ENCODE peak calls at places on chromosomes 12 and 14, in six cellular contexts. Q is CD8-positive, alpha-beta T cell; Z is thyroid gland; O is tibial nerve; P is A549; H is Karpas-422. T is an unnamed sample.

GRCh38 chr12:401235-402126 is at the start of gene CCDC77:
- DNase-seq in Q (peak; percentile 92), Z (peak; percentile 88), O (peak; percentile 88), P (peak; percentile 95), H (peak; percentile 98), T (peak; percentile 91)

GRCh38 chr14:71322660-71323250 is 415.5 kb downstream of the PCNX1 start:
- DNase-seq in Q (no peak), Z (peak; percentile 17), O (peak; percentile 29), P (peak; percentile 42), H (peak; percentile 70), T (peak; percentile 71)

GRCh38 chr14:89673499-89674225 is 256.6 kb upstream of the FOXN3 start:
- DNase-seq in Q (no peak), Z (no peak), O (no peak), P (no peak), H (no peak), T (peak; percentile 11)

GRCh38 chr12:6141048-6141447 is 16.6 kb upstream of the VWF start:
- DNase-seq in Q (peak; percentile 34), Z (no peak), O (peak; percentile 26), P (no peak), H (no peak), T (no peak)

GRCh38 chr12:45852508-45852907 is 123.0 kb downstream of the ARID2 start:
- DNase-seq in Q (no peak), Z (no peak), O (no peak), P (no peak), H (no peak), T (no peak)

GRCh38 chr14:61564623-61565091 is 130.7 kb upstream of the HIF1A start:
- DNase-seq in Q (no peak), Z (no peak), O (no peak), P (peak; percentile 84), H (no peak), T (no peak)

GRCh38 chr14:30058401-30058800 is 130.8 kb upstream of the PRKD1 start:
- DNase-seq in Q (no peak), Z (no peak), O (no peak), P (no peak), H (no peak), T (no peak)

GRCh38 chr14:106436310-106436905 is 910.0 kb downstream of the TMEM121 start:
- DNase-seq in Q (no peak), Z (no peak), O (no peak), P (peak; percentile 55), H (peak; percentile 85), T (peak; percentile 37)

GRCh38 chr12:98743362-98743953 is 98.4 kb downstream of the APAF1 start:
- DNase-seq in Q (no peak), Z (no peak), O (no peak), P (peak; percentile 33), H (peak; percentile 78), T (no peak)

GRCh38 chr14:63039800-63040380 is 5.4 kb downstream of the KCNH5 start:
- DNase-seq in Q (no peak), Z (no peak), O (no peak), P (peak; percentile 56), H (peak; percentile 75), T (no peak)

GRCh38 chr14:76936483-76936882 is 92.0 kb downstream of the IRF2BPL start:
- DNase-seq in Q (no peak), Z (no peak), O (no peak), P (no peak), H (no peak), T (no peak)

GRCh38 chr12:6752181-6752930 is 585 bp downstream of the MLF2 start:
- DNase-seq in Q (peak; percentile 52), Z (peak; percentile 60), O (no peak), P (peak; percentile 69), H (peak; percentile 78), T (no peak)

GRCh38 chr12:108799528-108800243 is 57.7 kb downstream of the SSH1 start:
- DNase-seq in Q (no peak), Z (no peak), O (no peak), P (no peak), H (peak; percentile 93), T (no peak)

GRCh38 chr12:13505636-13506035 is 309.1 kb downstream of the EMP1 start:
- DNase-seq in Q (no peak), Z (no peak), O (no peak), P (no peak), H (no peak), T (no peak)

GRCh38 chr12:132132609-132133430 is 11.3 kb downstream of the DDX51 start:
- DNase-seq in Q (no peak), Z (no peak), O (no peak), P (no peak), H (no peak), T (no peak)

GRCh38 chr14:99809376-99809775 is 16.2 kb downstream of the EML1 start:
- DNase-seq in Q (no peak), Z (peak; percentile 41), O (no peak), P (no peak), H (no peak), T (no peak)

GRCh38 chr12:127729381-127729780 is 537.6 kb upstream of the TMEM132C start:
- DNase-seq in Q (no peak), Z (no peak), O (no peak), P (no peak), H (no peak), T (no peak)

DNA sequence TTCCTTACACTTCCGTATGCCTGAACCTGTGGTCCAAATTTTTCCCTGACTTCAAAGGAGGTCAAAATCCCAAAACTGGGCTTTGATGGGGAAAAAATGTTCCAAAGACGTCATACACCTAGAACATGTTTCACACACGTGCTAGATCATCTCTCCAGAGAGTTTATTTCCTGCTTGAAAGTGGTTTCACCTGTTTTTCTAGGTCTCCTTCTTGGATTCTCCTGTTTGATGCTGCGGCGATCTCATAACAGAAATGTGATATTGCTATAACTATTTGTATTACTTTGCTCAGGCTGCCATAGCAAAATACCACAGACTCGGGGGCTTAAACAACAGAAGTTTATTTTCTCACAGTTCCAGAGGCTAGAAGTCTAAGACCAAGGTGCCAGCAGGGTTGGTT is 19.7 kb upstream of the TMCC3 start:
- DNase-seq in Q (no peak), Z (no peak), O (no peak), P (no peak), H (no peak), T (no peak)
- H3K27ac ChIP-seq in Q (no peak overlapping the region), Z (no peak overlapping the region), O (no peak overlapping the region), P (no peak overlapping the region), H (no peak overlapping the region), T (no peak overlapping the region)

GRCh38 chr12:38154096-38155019 is 162.2 kb upstream of the ALG10B start:
- DNase-seq in Q (no peak), Z (no peak), O (no peak), P (no peak), H (no peak), T (no peak)

GRCh38 chr12:38157274-38157932 is 159.2 kb upstream of the ALG10B start:
- DNase-seq in Q (no peak), Z (no peak), O (no peak), P (no peak), H (no peak), T (no peak)

GRCh38 chr12:38155020-38155395 is 161.6 kb upstream of the ALG10B start:
- DNase-seq in Q (no peak), Z (no peak), O (no peak), P (no peak), H (no peak), T (no peak)

GRCh38 chr12:38156497-38157245 is 159.9 kb upstream of the ALG10B start:
- DNase-seq in Q (no peak), Z (no peak), O (no peak), P (no peak), H (no peak), T (no peak)

DNA sequence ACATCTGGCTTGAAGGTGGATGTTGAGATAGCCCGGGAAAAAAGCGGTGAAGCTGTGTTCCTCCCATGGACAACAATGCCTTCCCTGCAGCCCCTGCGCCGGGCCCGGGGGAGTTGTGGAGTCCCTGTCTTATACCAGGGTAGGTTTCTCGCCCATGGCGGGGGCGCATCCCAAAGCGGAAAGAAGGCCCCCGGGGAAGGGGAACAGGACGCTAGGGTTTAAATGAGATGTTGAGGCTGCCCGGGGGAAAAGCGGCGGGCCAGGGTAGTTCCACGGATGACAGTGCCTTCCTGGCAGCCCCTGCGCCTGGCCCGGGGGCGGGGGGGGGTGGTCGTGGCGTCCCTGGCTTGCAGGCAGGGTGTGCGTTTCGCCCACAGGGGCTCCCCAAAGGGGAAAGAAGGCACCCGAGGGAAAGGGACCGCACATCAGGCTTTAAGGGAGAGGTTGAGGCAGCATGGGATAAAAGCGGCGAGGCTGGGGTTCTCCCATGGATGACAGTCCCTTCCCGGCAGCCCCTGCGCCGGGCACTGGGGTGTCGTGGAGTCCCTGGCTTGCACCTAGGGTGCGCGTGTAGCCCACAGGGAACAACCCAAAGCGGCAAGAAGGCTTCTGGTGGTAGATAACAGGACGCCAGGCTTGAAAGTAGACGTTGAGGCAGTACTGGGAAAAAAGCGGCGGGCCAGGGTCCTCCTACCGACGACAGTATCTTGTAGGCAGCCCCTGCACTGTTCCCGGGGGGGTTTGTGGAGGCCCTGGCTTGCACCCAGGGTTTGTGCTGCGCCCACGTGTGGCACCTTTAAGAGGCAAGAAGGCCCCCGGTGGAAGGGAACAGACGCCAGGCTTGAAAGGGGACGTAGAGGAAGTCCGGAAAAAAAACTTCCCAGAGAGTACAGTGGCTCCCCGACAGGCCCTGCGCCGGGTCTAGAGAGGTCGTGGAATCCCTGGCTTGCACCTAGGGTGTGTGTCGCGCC is 160.8 kb upstream of the ALG10B start:
- DNase-seq in Q (no peak), Z (no peak), O (no peak), P (no peak), H (no peak), T (no peak)
- H3K4me3 ChIP-seq in Q (no peak overlapping the region), Z (no peak overlapping the region), O (no peak overlapping the region), P (no peak overlapping the region), H (no peak overlapping the region), T (no peak overlapping the region)

GRCh38 chr14:103724116-103724515 is 8.5 kb downstream of the ZFYVE21 start:
- DNase-seq in Q (peak; percentile 17), Z (no peak), O (peak; percentile 46), P (no peak), H (no peak), T (no peak)

GRCh38 chr14:103719766-103720165 is 4.2 kb downstream of the ZFYVE21 start:
- DNase-seq in Q (peak; percentile 12), Z (no peak), O (no peak), P (no peak), H (peak; percentile 42), T (no peak)

GRCh38 chr14:103723176-103724081 is 7.8 kb downstream of the ZFYVE21 start:
- DNase-seq in Q (no peak), Z (no peak), O (no peak), P (no peak), H (no peak), T (no peak)

GRCh38 chr14:103718572-103718971 is 3.0 kb downstream of the ZFYVE21 start:
- DNase-seq in Q (peak; percentile 5), Z (no peak), O (no peak), P (no peak), H (no peak), T (no peak)

GRCh38 chr14:103721334-103722120 is 5.9 kb downstream of the ZFYVE21 start:
- DNase-seq in Q (no peak), Z (no peak), O (no peak), P (peak; percentile 35), H (no peak), T (no peak)
- H3K27ac ChIP-seq in Q (no peak overlapping the region), Z (no peak overlapping the region), O (no peak overlapping the region), P (peak overlapping the region; percentile 28), H (no peak overlapping the region), T (no peak overlapping the region)

DNA sequence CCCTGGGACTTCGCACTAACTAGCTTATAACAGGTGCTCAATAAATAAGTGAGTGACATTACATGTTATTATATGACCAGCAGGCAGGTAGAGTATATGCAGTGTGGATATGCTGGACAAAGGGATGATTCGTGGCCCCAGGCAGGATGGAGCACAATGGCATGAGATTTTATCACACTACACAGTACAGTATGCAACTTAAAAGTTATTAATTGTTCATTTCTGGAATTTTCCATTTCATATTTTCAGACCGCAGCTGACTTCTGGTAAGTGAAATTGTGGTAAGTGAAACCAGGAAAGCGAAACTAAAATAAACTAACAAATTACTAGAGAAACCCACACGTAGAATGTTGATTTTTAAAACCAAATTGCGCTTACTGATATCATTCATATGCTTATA is 3.3 kb downstream of the PARP11 start:
- DNase-seq in Q (peak; percentile 27), Z (no peak), O (no peak), P (no peak), H (no peak), T (peak; percentile 48)
- H3K4me3 ChIP-seq in Q (peak overlapping the region; percentile 64), Z (no peak overlapping the region), O (peak overlapping the region; percentile 4), P (no peak overlapping the region), H (peak overlapping the region; percentile 88), T (peak overlapping the region; percentile 93)

T was measured in naive thymus-derived CD4-positive, alpha-beta T cell.